ENCODE peak calls at places on chromosomes 12 and 14, in nine cellular contexts. N, I, E, F, K, J, D, B and M are unnamed samples.

GRCh38 chr12:116864371-116865160 is 16.7 kb downstream of the HRK start:
- DNase-seq in N (peak; percentile 65), I (peak; percentile 51), E (no peak), F (peak; percentile 49), K (no peak), J (peak; percentile 57), D (no peak), B (no peak), M (no peak)

GRCh38 chr14:79426103-79426755 is 785.1 kb downstream of the DIO2 start:
- DNase-seq in N (no peak), I (no peak), E (no peak), F (no peak), K (no peak), J (no peak), D (no peak), B (no peak), M (no peak)

GRCh38 chr14:69285661-69286255 is 25.8 kb downstream of the GALNT16 start:
- DNase-seq in N (no peak), I (no peak), E (no peak), F (no peak), K (no peak), J (no peak), D (no peak), B (no peak), M (no peak)

GRCh38 chr12:51622564-51622963 is 31.5 kb downstream of the SCN8A start:
- DNase-seq in N (peak; percentile 65), I (peak; percentile 13), E (no peak), F (peak; percentile 49), K (no peak), J (no peak), D (no peak), B (no peak), M (no peak)

GRCh38 chr14:76876076-76876475 is 49.9 kb downstream of the LRRC74A start:
- DNase-seq in N (peak; percentile 70), I (peak; percentile 83), E (peak; percentile 36), F (peak; percentile 83), K (peak; percentile 53), J (peak; percentile 49), D (peak; percentile 44), B (peak; percentile 44), M (peak; percentile 14)

GRCh38 chr12:72296389-72296788 is 24.2 kb downstream of the TRHDE start:
- DNase-seq in N (peak; percentile 97), I (no peak), E (no peak), F (no peak), K (no peak), J (no peak), D (no peak), B (no peak), M (no peak)

GRCh38 chr12:71469235-71469873 is 29.8 kb downstream of the LGR5 start:
- DNase-seq in N (peak; percentile 52), I (peak; percentile 66), E (no peak), F (peak; percentile 79), K (no peak), J (no peak), D (no peak), B (no peak), M (no peak)

GRCh38 chr14:75418779-75419768 is 8.7 kb upstream of the JDP2 start:
- DNase-seq in N (no peak), I (no peak), E (no peak), F (peak; percentile 49), K (no peak), J (no peak), D (peak; percentile 53), B (peak; percentile 71), M (peak; percentile 61)

GRCh38 chr14:73973497-73973896 is 23.4 kb downstream of the COQ6 start:
- DNase-seq in N (no peak), I (no peak), E (no peak), F (no peak), K (no peak), J (no peak), D (no peak), B (no peak), M (no peak)

GRCh38 chr14:104389326-104390220 is 190.0 kb upstream of the C14orf180 start:
- DNase-seq in N (no peak), I (no peak), E (no peak), F (no peak), K (no peak), J (no peak), D (peak; percentile 4), B (no peak), M (no peak)

GRCh38 chr14:51396222-51396815 is 156.3 kb downstream of the TMX1 start:
- DNase-seq in N (peak; percentile 97), I (peak; percentile 89), E (peak; percentile 79), F (peak; percentile 89), K (no peak), J (no peak), D (no peak), B (no peak), M (no peak)

GRCh38 chr14:95514131-95515079 is 2.0 kb downstream of the SYNE3 start:
- DNase-seq in N (no peak), I (no peak), E (no peak), F (no peak), K (no peak), J (peak; percentile 86), D (no peak), B (no peak), M (no peak)